ENCODE peak calls at places on chromosomes 16 and 17, in seven cellular contexts. I is natural killer cell treated with Interleukin-12 subunit alpha and Interleukin-12 subunit beta and Interleukin-15 and Interleukin-18, amount 100 ng/mL, for 72 hours; J is Right ventricle myocardium inferior; C is Right ventricle myocardium superior; E is stimulated activated naive CD8-positive, alpha-beta T cell treated with anti-CD3 and anti-CD28 coated beads, Interleukin-15, amount 100 ng/mL, for 72 hours; B is aorta; D is IMR-90. A is an unnamed sample.
A peak's percentile ranks its signal among the peaks of the same experiment; 100 is the strongest.

GRCh38 chr17:35002876-35003551 is 22.7 kb downstream of the LIG3 start:
- ATAC-seq in I (no peak), J (peak; percentile 87), C (peak; percentile 89), E (no peak), B (no peak), D (peak; percentile 65), A (no peak)

GRCh38 chr17:36935681-36936454 is 1.4 kb upstream of the LHX1 start:
- ATAC-seq in I (no peak), J (no peak), C (no peak), E (no peak), B (no peak), D (no peak), A (no peak)

GRCh38 chr16:54102888-54103866 is 183.4 kb downstream of the IRX3 start:
- ATAC-seq in I (no peak), J (no peak), C (no peak), E (no peak), B (no peak), D (no peak), A (no peak)

GRCh38 chr17:57781386-57782050 is 36.4 kb upstream of the CCDC182 start:
- ATAC-seq in I (no peak), J (no peak), C (no peak), E (no peak), B (no peak), D (no peak), A (no peak)

GRCh38 chr17:73201215-73202069 is 8.6 kb downstream of the COG1 start:
- ATAC-seq in I (no peak), J (peak; percentile 54), C (peak; percentile 55), E (no peak), B (no peak), D (no peak), A (no peak)

GRCh38 chr16:67518676-67519075 is 10.0 kb upstream of the RIPOR1 start:
- ATAC-seq in I (no peak), J (no peak), C (no peak), E (no peak), B (no peak), D (no peak), A (no peak)

GRCh38 chr16:2329532-2329931 is 11.0 kb downstream of the ABCA3 start:
- ATAC-seq in I (no peak), J (no peak), C (no peak), E (no peak), B (no peak), D (no peak), A (no peak)

GRCh38 chr16:84816023-84816422 is 3.8 kb upstream of the CRISPLD2 start:
- ATAC-seq in I (no peak), J (no peak), C (no peak), E (no peak), B (no peak), D (no peak), A (no peak)

GRCh38 chr16:1342526-1343427 is 8.9 kb downstream of the TSR3 start:
- ATAC-seq in I (peak; percentile 94), J (peak; percentile 97), C (peak; percentile 95), E (peak; percentile 91), B (peak; percentile 79), D (peak; percentile 93), A (peak; percentile 95)

GRCh38 chr17:44235583-44235936 is 16.1 kb upstream of the UBTF start:
- ATAC-seq in I (no peak), J (no peak), C (no peak), E (no peak), B (no peak), D (peak; percentile 29), A (no peak)

GRCh38 chr17:79704691-79705090 is 26.1 kb upstream of the ENPP7 start:
- ATAC-seq in I (no peak), J (no peak), C (no peak), E (no peak), B (no peak), D (no peak), A (no peak)

GRCh38 chr17:42354956-42355843 is 33.0 kb downstream of the STAT3 start:
- ATAC-seq in I (no peak), J (no peak), C (no peak), E (no peak), B (peak; percentile 56), D (no peak), A (peak; percentile 55)

GRCh38 chr17:51200295-51200694 is 34.1 kb downstream of the NME2 start:
- ATAC-seq in I (no peak), J (no peak), C (no peak), E (no peak), B (no peak), D (no peak), A (peak; percentile 23)

GRCh38 chr17:9142772-9143494 is 121.6 kb downstream of the NTN1 start:
- ATAC-seq in I (no peak), J (no peak), C (peak; percentile 11), E (no peak), B (no peak), D (no peak), A (no peak)

GRCh38 chr17:2174471-2175293 is 119.8 kb downstream of the HIC1 start:
- ATAC-seq in I (no peak), J (peak; percentile 42), C (peak; percentile 25), E (no peak), B (peak; percentile 55), D (peak; percentile 76), A (no peak)

A was measured in activated T-helper 17 cell treated with anti-CD3 and anti-CD28 coated beads, Interleukin-2, amount 50 U/mL, for 72 hours.